ENCODE peak calls at places on chromosomes 13 and 19, in six cellular contexts. T, J, D, H, V and Z are unnamed samples.

GRCh38 chr13:33228645-33229445 is 56.7 kb downstream of the STARD13 start:
- DNase-seq in V (peak; percentile 33), T (peak; percentile 63), J (no peak), D (peak; percentile 56), H (no peak), Z (no peak)

GRCh38 chr19:39759457-39760184 is 19.0 kb upstream of the LEUTX start:
- DNase-seq in H (no peak), V (no peak), D (no peak), T (no peak), J (no peak), Z (no peak)

GRCh38 chr13:47555235-47555634 is 445.8 kb downstream of the SUCLA2 start:
- DNase-seq in J (no peak), V (no peak), H (no peak), D (no peak), T (no peak), Z (no peak)

GRCh38 chr19:45913874-45914830 is at the start of gene NANOS2:
- DNase-seq in J (no peak), H (no peak), T (no peak), D (peak; percentile 75), V (peak; percentile 91), Z (no peak)

GRCh38 chr13:67048084-67048792 is 181.9 kb downstream of the PCDH9 start:
- DNase-seq in H (no peak), T (peak; percentile 72), J (no peak), V (no peak), D (no peak), Z (no peak)

GRCh38 chr13:48873081-48873480 is 102.6 kb upstream of the FNDC3A start:
- DNase-seq in D (no peak), H (no peak), V (no peak), T (no peak), J (no peak), Z (no peak)

GRCh38 chr19:56821209-56821608 is 19.3 kb downstream of the PEG3 start:
- DNase-seq in V (no peak), H (no peak), T (no peak), J (no peak), D (no peak), Z (no peak)

GRCh38 chr19:3899531-3900294 is 19.2 kb downstream of the ATCAY start:
- DNase-seq in H (no peak), T (no peak), J (peak; percentile 72), V (no peak), D (no peak), Z (no peak)

GRCh38 chr19:7862413-7862951 is 11.7 kb downstream of the PRR36 start:
- DNase-seq in H (peak; percentile 68), J (no peak), T (peak; percentile 8), D (peak; percentile 46), V (peak; percentile 100), Z (no peak)

GRCh38 chr19:49808762-49809154 is 4.3 kb downstream of the FUZ start:
- DNase-seq in J (peak; percentile 96), V (peak; percentile 100), H (peak; percentile 76), D (peak; percentile 33), T (peak; percentile 50), Z (peak; percentile 99)

GRCh38 chr13:57673197-57673596 is 41.7 kb downstream of the PCDH17 start:
- DNase-seq in T (no peak), V (no peak), D (no peak), J (no peak), H (no peak), Z (no peak)

GRCh38 chr19:47305309-47305751 is 4.3 kb upstream of the C5AR1 start:
- DNase-seq in H (peak; percentile 52), T (peak; percentile 71), D (peak; percentile 85), J (peak; percentile 84), V (peak; percentile 85), Z (peak; percentile 97)

GRCh38 chr13:36925603-36926002 is 5.6 kb upstream of the SMAD9 start:
- DNase-seq in J (no peak), V (no peak), T (no peak), D (no peak), H (no peak), Z (no peak)

GRCh38 chr13:106118996-106119395 is 416.5 kb downstream of the EFNB2 start:
- DNase-seq in J (no peak), T (no peak), V (no peak), D (no peak), H (no peak), Z (no peak)

GRCh38 chr19:13010038-13010991 is 15.0 kb downstream of the NFIX start:
- DNase-seq in D (no peak), V (peak; percentile 85), H (no peak), T (no peak), J (peak; percentile 90), Z (no peak)

GRCh38 chr19:13961826-13962737 is 9.8 kb downstream of the DCAF15 start:
- DNase-seq in D (no peak), H (no peak), T (no peak), J (peak; percentile 53), V (no peak), Z (no peak)

GRCh38 chr13:48411281-48412099 is 1.4 kb downstream of the LPAR6 start:
- DNase-seq in D (peak; percentile 17), T (no peak), H (no peak), V (no peak), J (no peak), Z (no peak)

GRCh38 chr13:43924549-43925245 is 45.0 kb downstream of the LACC1 start:
- DNase-seq in J (no peak), D (peak; percentile 8), V (no peak), T (no peak), H (no peak), Z (no peak)

GRCh38 chr13:91154553-91154952 is 192.9 kb upstream of the MIR17HG start:
- DNase-seq in J (no peak), H (no peak), D (no peak), T (no peak), V (no peak), Z (no peak)

GRCh38 chr13:73610799-73611592 is 523.2 kb downstream of the KLF12 start:
- DNase-seq in T (no peak), D (no peak), V (no peak), J (no peak), H (no peak), Z (no peak)

GRCh38 chr19:12784394-12784870 is 6.9 kb upstream of the JUNB start:
- DNase-seq in H (no peak), D (peak; percentile 29), J (no peak), V (peak; percentile 19), T (no peak), Z (no peak)

GRCh38 chr13:111217661-111218060 is 102.6 kb downstream of the ARHGEF7 start:
- DNase-seq in V (no peak), H (no peak), J (peak; percentile 67), D (no peak), T (no peak), Z (no peak)

GRCh38 chr19:31301306-31301980 is 47.8 kb downstream of the TSHZ3 start:
- DNase-seq in H (no peak), J (no peak), T (no peak), D (no peak), V (no peak), Z (no peak)

DNA sequence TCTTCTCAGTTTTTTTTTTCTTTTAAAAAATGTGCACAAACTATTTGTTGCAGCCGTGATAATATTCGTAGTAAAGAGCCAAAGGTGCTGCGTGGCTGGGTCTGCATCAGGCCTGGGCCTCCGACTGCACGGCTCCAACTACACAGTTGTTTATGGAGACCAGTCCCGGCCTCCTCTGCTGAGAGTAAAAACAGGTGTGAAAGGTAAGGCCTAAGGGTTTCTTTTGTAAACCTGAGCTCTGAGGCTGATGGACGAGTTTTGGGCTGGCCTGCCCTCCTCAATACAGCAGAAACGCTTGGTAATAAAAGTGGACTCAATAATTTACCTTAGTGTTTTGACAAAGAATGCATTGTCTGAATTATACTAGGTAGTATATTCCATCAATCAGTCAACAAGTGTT is 3.9 kb downstream of the MBNL2 start:
- DNase-seq in J (no peak), H (no peak), V (no peak), T (no peak), D (no peak), Z (no peak)
- H3K4me3 ChIP-seq in J (peak overlapping the region; percentile 96), H (peak overlapping the region; percentile 3), V (no peak overlapping the region), T (peak overlapping the region; percentile 82), D (no peak overlapping the region), Z (no peak overlapping the region)

GRCh38 chr13:114124921-114125320 is 7.5 kb downstream of the RASA3 start:
- DNase-seq in J (no peak), D (peak; percentile 84), T (peak; percentile 85), V (no peak), H (peak; percentile 45), Z (no peak)
- H3K4me3 ChIP-seq in J (no peak overlapping the region), D (no peak overlapping the region), T (no peak overlapping the region), V (no peak overlapping the region), H (no peak overlapping the region), Z (no peak overlapping the region)

DNA sequence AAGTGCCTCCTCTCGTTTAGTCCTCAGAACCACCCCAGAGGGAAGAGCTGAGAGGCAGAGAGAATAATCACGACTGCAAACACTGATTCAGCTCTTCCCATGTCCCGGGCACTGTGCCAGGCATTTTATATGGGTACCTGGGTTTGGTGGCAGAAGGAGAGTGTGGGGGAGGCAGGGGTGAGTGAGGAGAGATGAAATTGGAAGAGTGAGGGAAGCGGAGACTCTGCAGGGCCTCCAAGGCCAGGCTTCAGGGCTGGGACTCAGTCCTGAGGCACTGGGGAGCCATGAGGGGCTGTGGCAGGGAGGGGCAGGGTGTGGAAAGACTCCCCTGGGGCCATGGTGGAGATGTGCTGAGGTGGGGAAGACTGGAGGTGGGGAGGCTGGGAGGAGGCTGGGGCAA is 8.7 kb downstream of the SYNGR4 start:
- DNase-seq in H (no peak), J (no peak), V (no peak), T (no peak), D (peak; percentile 48), Z (no peak)
- H3K4me3 ChIP-seq in H (no peak overlapping the region), J (no peak overlapping the region), V (no peak overlapping the region), T (no peak overlapping the region), D (no peak overlapping the region), Z (no peak overlapping the region)

DNA sequence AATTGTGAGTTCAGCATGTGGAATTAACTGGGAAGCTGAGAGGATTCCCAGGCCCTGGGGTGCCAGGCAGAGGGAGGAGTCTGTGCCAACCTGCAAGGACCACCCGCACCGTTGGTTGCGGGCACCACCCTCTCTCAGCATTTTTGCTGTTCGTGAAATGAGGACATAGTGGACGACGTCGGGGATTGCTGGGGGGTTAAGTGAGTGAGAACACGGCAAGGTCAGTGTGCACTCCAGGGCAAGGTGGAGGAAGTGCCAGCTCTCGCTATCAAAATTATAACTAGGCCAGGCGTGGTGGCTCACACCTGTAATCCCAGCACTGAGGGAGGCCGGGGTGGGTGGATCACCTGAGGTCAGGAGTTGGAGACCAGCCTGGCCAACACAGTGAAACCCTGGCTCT is 2.2 kb downstream of the FXYD3 start:
- DNase-seq in H (no peak), V (no peak), D (no peak), J (peak; percentile 20), T (no peak), Z (no peak)
- H3K4me3 ChIP-seq in H (no peak overlapping the region), V (no peak overlapping the region), D (no peak overlapping the region), J (no peak overlapping the region), T (no peak overlapping the region), Z (peak overlapping the region; percentile 14)